ENCODE peak calls at places on chromosomes 5 and 9, in eight cellular contexts. One of them, this sample, is unnamed.

GRCh38 chr9:4316409-4316808 is 16.5 kb upstream of the GLIS3 start:
- DNase-seq in EL: no peak
- DNase-seq in CD4-positive, alpha-beta T cell: no peak
- DNase-seq in AML-193: no peak
- DNase-seq in stimulated activated CD4-positive, alpha-beta T cell treated with anti-CD3 and anti-CD28 coated beads, TNF-alpha, amount 100 ng/mL, for 4 hours: no peak
- DNase-seq in activated T-cell treated with anti-CD3 and anti-CD28 coated beads, Interleukin-2, amount 50 U/mL, for 1 hour: no peak
- DNase-seq in ELF-1: no peak
- DNase-seq in effector CD4-positive, alpha-beta T cell: no peak
- DNase-seq in this sample: no peak

GRCh38 chr5:68252678-68253520 is 37.3 kb downstream of the PIK3R1 start:
- DNase-seq in EL: peak
- DNase-seq in effector CD4-positive, alpha-beta T cell: peak
- DNase-seq in ELF-1: peak
- DNase-seq in CD4-positive, alpha-beta T cell: peak
- DNase-seq in stimulated activated CD4-positive, alpha-beta T cell treated with anti-CD3 and anti-CD28 coated beads, TNF-alpha, amount 100 ng/mL, for 4 hours: no peak
- DNase-seq in activated T-cell treated with anti-CD3 and anti-CD28 coated beads, Interleukin-2, amount 50 U/mL, for 1 hour: no peak
- DNase-seq in AML-193: peak
- DNase-seq in this sample: peak

GRCh38 chr9:3716415-3716814 is 190.6 kb upstream of the RFX3 start:
- DNase-seq in ELF-1: no peak
- DNase-seq in activated T-cell treated with anti-CD3 and anti-CD28 coated beads, Interleukin-2, amount 50 U/mL, for 1 hour: no peak
- DNase-seq in AML-193: no peak
- DNase-seq in effector CD4-positive, alpha-beta T cell: no peak
- DNase-seq in stimulated activated CD4-positive, alpha-beta T cell treated with anti-CD3 and anti-CD28 coated beads, TNF-alpha, amount 100 ng/mL, for 4 hours: no peak
- DNase-seq in CD4-positive, alpha-beta T cell: no peak
- DNase-seq in EL: no peak
- DNase-seq in this sample: no peak

GRCh38 chr5:135100431-135100830 is 66.4 kb upstream of the PITX1 start:
- DNase-seq in CD4-positive, alpha-beta T cell: no peak
- DNase-seq in stimulated activated CD4-positive, alpha-beta T cell treated with anti-CD3 and anti-CD28 coated beads, TNF-alpha, amount 100 ng/mL, for 4 hours: no peak
- DNase-seq in ELF-1: no peak
- DNase-seq in activated T-cell treated with anti-CD3 and anti-CD28 coated beads, Interleukin-2, amount 50 U/mL, for 1 hour: no peak
- DNase-seq in EL: no peak
- DNase-seq in effector CD4-positive, alpha-beta T cell: no peak
- DNase-seq in AML-193: no peak
- DNase-seq in this sample: no peak

GRCh38 chr9:115628426-115628825 is 510.5 kb upstream of the TNC start:
- DNase-seq in effector CD4-positive, alpha-beta T cell: no peak
- DNase-seq in AML-193: no peak
- DNase-seq in activated T-cell treated with anti-CD3 and anti-CD28 coated beads, Interleukin-2, amount 50 U/mL, for 1 hour: no peak
- DNase-seq in CD4-positive, alpha-beta T cell: no peak
- DNase-seq in ELF-1: no peak
- DNase-seq in EL: no peak
- DNase-seq in stimulated activated CD4-positive, alpha-beta T cell treated with anti-CD3 and anti-CD28 coated beads, TNF-alpha, amount 100 ng/mL, for 4 hours: no peak
- DNase-seq in this sample: no peak

GRCh38 chr9:136690841-136691261 is 3.6 kb upstream of the AGPAT2 start:
- DNase-seq in ELF-1: no peak
- DNase-seq in AML-193: no peak
- DNase-seq in effector CD4-positive, alpha-beta T cell: no peak
- DNase-seq in stimulated activated CD4-positive, alpha-beta T cell treated with anti-CD3 and anti-CD28 coated beads, TNF-alpha, amount 100 ng/mL, for 4 hours: no peak
- DNase-seq in activated T-cell treated with anti-CD3 and anti-CD28 coated beads, Interleukin-2, amount 50 U/mL, for 1 hour: no peak
- DNase-seq in CD4-positive, alpha-beta T cell: no peak
- DNase-seq in EL: no peak
- DNase-seq in this sample: no peak

GRCh38 chr9:76135902-76136301 is 245.4 kb downstream of the PCSK5 start:
- DNase-seq in ELF-1: no peak
- DNase-seq in CD4-positive, alpha-beta T cell: no peak
- DNase-seq in AML-193: no peak
- DNase-seq in stimulated activated CD4-positive, alpha-beta T cell treated with anti-CD3 and anti-CD28 coated beads, TNF-alpha, amount 100 ng/mL, for 4 hours: no peak
- DNase-seq in activated T-cell treated with anti-CD3 and anti-CD28 coated beads, Interleukin-2, amount 50 U/mL, for 1 hour: no peak
- DNase-seq in effector CD4-positive, alpha-beta T cell: no peak
- DNase-seq in EL: no peak
- DNase-seq in this sample: no peak

GRCh38 chr5:159338143-159338542 is 7.9 kb upstream of the IL12B start:
- DNase-seq in EL: no peak
- DNase-seq in CD4-positive, alpha-beta T cell: no peak
- DNase-seq in effector CD4-positive, alpha-beta T cell: no peak
- DNase-seq in activated T-cell treated with anti-CD3 and anti-CD28 coated beads, Interleukin-2, amount 50 U/mL, for 1 hour: no peak
- DNase-seq in stimulated activated CD4-positive, alpha-beta T cell treated with anti-CD3 and anti-CD28 coated beads, TNF-alpha, amount 100 ng/mL, for 4 hours: no peak
- DNase-seq in ELF-1: no peak
- DNase-seq in AML-193: no peak
- DNase-seq in this sample: no peak

GRCh38 chr5:96936431-96937221 is 746 bp downstream of the LNPEP start:
- DNase-seq in ELF-1: peak
- DNase-seq in CD4-positive, alpha-beta T cell: peak
- DNase-seq in activated T-cell treated with anti-CD3 and anti-CD28 coated beads, Interleukin-2, amount 50 U/mL, for 1 hour: peak
- DNase-seq in effector CD4-positive, alpha-beta T cell: peak
- DNase-seq in EL: peak
- DNase-seq in stimulated activated CD4-positive, alpha-beta T cell treated with anti-CD3 and anti-CD28 coated beads, TNF-alpha, amount 100 ng/mL, for 4 hours: no peak
- DNase-seq in AML-193: no peak
- DNase-seq in this sample: no peak

GRCh38 chr5:95631991-95632675 is 12.2 kb downstream of the GPR150 start:
- DNase-seq in activated T-cell treated with anti-CD3 and anti-CD28 coated beads, Interleukin-2, amount 50 U/mL, for 1 hour: peak
- DNase-seq in EL: peak
- DNase-seq in AML-193: peak
- DNase-seq in CD4-positive, alpha-beta T cell: peak
- DNase-seq in effector CD4-positive, alpha-beta T cell: peak
- DNase-seq in stimulated activated CD4-positive, alpha-beta T cell treated with anti-CD3 and anti-CD28 coated beads, TNF-alpha, amount 100 ng/mL, for 4 hours: peak
- DNase-seq in ELF-1: no peak
- DNase-seq in this sample: peak

GRCh38 chr5:25119654-25120053 is 474.9 kb upstream of the CDH10 start:
- DNase-seq in activated T-cell treated with anti-CD3 and anti-CD28 coated beads, Interleukin-2, amount 50 U/mL, for 1 hour: no peak
- DNase-seq in CD4-positive, alpha-beta T cell: no peak
- DNase-seq in ELF-1: peak
- DNase-seq in effector CD4-positive, alpha-beta T cell: no peak
- DNase-seq in stimulated activated CD4-positive, alpha-beta T cell treated with anti-CD3 and anti-CD28 coated beads, TNF-alpha, amount 100 ng/mL, for 4 hours: no peak
- DNase-seq in EL: no peak
- DNase-seq in AML-193: peak
- DNase-seq in this sample: no peak

GRCh38 chr9:134205636-134206316 is 41.4 kb upstream of the RNU6ATAC start:
- DNase-seq in activated T-cell treated with anti-CD3 and anti-CD28 coated beads, Interleukin-2, amount 50 U/mL, for 1 hour: no peak
- DNase-seq in AML-193: no peak
- DNase-seq in ELF-1: no peak
- DNase-seq in CD4-positive, alpha-beta T cell: no peak
- DNase-seq in EL: peak
- DNase-seq in effector CD4-positive, alpha-beta T cell: no peak
- DNase-seq in stimulated activated CD4-positive, alpha-beta T cell treated with anti-CD3 and anti-CD28 coated beads, TNF-alpha, amount 100 ng/mL, for 4 hours: no peak
- DNase-seq in this sample: peak

GRCh38 chr9:114316605-114317230 is 6.2 kb upstream of the ORM1 start:
- DNase-seq in AML-193: no peak
- DNase-seq in ELF-1: peak
- DNase-seq in effector CD4-positive, alpha-beta T cell: no peak
- DNase-seq in stimulated activated CD4-positive, alpha-beta T cell treated with anti-CD3 and anti-CD28 coated beads, TNF-alpha, amount 100 ng/mL, for 4 hours: no peak
- DNase-seq in activated T-cell treated with anti-CD3 and anti-CD28 coated beads, Interleukin-2, amount 50 U/mL, for 1 hour: no peak
- DNase-seq in CD4-positive, alpha-beta T cell: no peak
- DNase-seq in EL: no peak
- DNase-seq in this sample: peak

GRCh38 chr5:133921899-133922468 is 46.4 kb downstream of the C5orf15 start:
- DNase-seq in activated T-cell treated with anti-CD3 and anti-CD28 coated beads, Interleukin-2, amount 50 U/mL, for 1 hour: no peak
- DNase-seq in stimulated activated CD4-positive, alpha-beta T cell treated with anti-CD3 and anti-CD28 coated beads, TNF-alpha, amount 100 ng/mL, for 4 hours: no peak
- DNase-seq in EL: no peak
- DNase-seq in ELF-1: no peak
- DNase-seq in AML-193: no peak
- DNase-seq in CD4-positive, alpha-beta T cell: no peak
- DNase-seq in effector CD4-positive, alpha-beta T cell: no peak
- DNase-seq in this sample: no peak

GRCh38 chr5:23528677-23529076 is 21.3 kb downstream of the PRDM9 start:
- DNase-seq in ELF-1: no peak
- DNase-seq in effector CD4-positive, alpha-beta T cell: no peak
- DNase-seq in AML-193: no peak
- DNase-seq in stimulated activated CD4-positive, alpha-beta T cell treated with anti-CD3 and anti-CD28 coated beads, TNF-alpha, amount 100 ng/mL, for 4 hours: no peak
- DNase-seq in EL: no peak
- DNase-seq in CD4-positive, alpha-beta T cell: no peak
- DNase-seq in activated T-cell treated with anti-CD3 and anti-CD28 coated beads, Interleukin-2, amount 50 U/mL, for 1 hour: no peak
- DNase-seq in this sample: no peak

GRCh38 chr5:176535101-176535654 is 2.0 kb downstream of the RNF44 start:
- DNase-seq in activated T-cell treated with anti-CD3 and anti-CD28 coated beads, Interleukin-2, amount 50 U/mL, for 1 hour: no peak
- DNase-seq in EL: no peak
- DNase-seq in CD4-positive, alpha-beta T cell: no peak
- DNase-seq in ELF-1: no peak
- DNase-seq in effector CD4-positive, alpha-beta T cell: no peak
- DNase-seq in stimulated activated CD4-positive, alpha-beta T cell treated with anti-CD3 and anti-CD28 coated beads, TNF-alpha, amount 100 ng/mL, for 4 hours: no peak
- DNase-seq in AML-193: peak
- DNase-seq in this sample: peak

GRCh38 chr5:128413356-128413755 is 124.7 kb downstream of the FBN2 start:
- DNase-seq in activated T-cell treated with anti-CD3 and anti-CD28 coated beads, Interleukin-2, amount 50 U/mL, for 1 hour: no peak
- DNase-seq in ELF-1: no peak
- DNase-seq in stimulated activated CD4-positive, alpha-beta T cell treated with anti-CD3 and anti-CD28 coated beads, TNF-alpha, amount 100 ng/mL, for 4 hours: no peak
- DNase-seq in AML-193: no peak
- DNase-seq in effector CD4-positive, alpha-beta T cell: no peak
- DNase-seq in CD4-positive, alpha-beta T cell: no peak
- DNase-seq in EL: no peak
- DNase-seq in this sample: no peak

GRCh38 chr5:131505237-131505908 is 129.7 kb downstream of the RAPGEF6 start:
- DNase-seq in CD4-positive, alpha-beta T cell: no peak
- DNase-seq in effector CD4-positive, alpha-beta T cell: no peak
- DNase-seq in stimulated activated CD4-positive, alpha-beta T cell treated with anti-CD3 and anti-CD28 coated beads, TNF-alpha, amount 100 ng/mL, for 4 hours: no peak
- DNase-seq in ELF-1: no peak
- DNase-seq in AML-193: no peak
- DNase-seq in activated T-cell treated with anti-CD3 and anti-CD28 coated beads, Interleukin-2, amount 50 U/mL, for 1 hour: no peak
- DNase-seq in EL: peak
- DNase-seq in this sample: no peak

GRCh38 chr5:135395451-135395850 is 3.6 kb downstream of the MACROH2A1 start:
- DNase-seq in activated T-cell treated with anti-CD3 and anti-CD28 coated beads, Interleukin-2, amount 50 U/mL, for 1 hour: no peak
- DNase-seq in stimulated activated CD4-positive, alpha-beta T cell treated with anti-CD3 and anti-CD28 coated beads, TNF-alpha, amount 100 ng/mL, for 4 hours: no peak
- DNase-seq in AML-193: peak
- DNase-seq in effector CD4-positive, alpha-beta T cell: no peak
- DNase-seq in EL: no peak
- DNase-seq in ELF-1: no peak
- DNase-seq in CD4-positive, alpha-beta T cell: no peak
- DNase-seq in this sample: no peak

This sample was measured in Peyer's patch.